ENCODE peak calls at places on chromosomes 11 and 22, in ten cellular contexts. Q is kidney, I is testis, S is adrenal gland, M is kidney epithelial cell, A is sigmoid colon, R is cardiac fibroblast, E is brain microvascular endothelial cell, U is HL-60, P is lower leg skin. D is an unnamed sample.

GRCh38 chr22:22761606-22761962 is 117.2 kb downstream of the GGTLC2 start:
- DNase-seq in Q (no peak), I (no peak), S (no peak), M (no peak), A (no peak), R (no peak), E (no peak), U (no peak), P (no peak), D (no peak)

GRCh38 chr22:25359601-25360261 is 140.3 kb downstream of the CRYBB2 start:
- DNase-seq in Q (peak; percentile 69), I (no peak), S (no peak), M (no peak), A (peak; percentile 50), R (no peak), E (no peak), U (no peak), P (no peak), D (peak; percentile 14)

GRCh38 chr11:45092901-45093760 is 53.3 kb upstream of the PRDM11 start:
- DNase-seq in Q (peak; percentile 38), I (no peak), S (no peak), M (peak; percentile 70), A (no peak), R (peak; percentile 79), E (peak; percentile 85), U (peak; percentile 35), P (peak; percentile 62), D (no peak)

GRCh38 chr11:12715941-12716340 is 41.7 kb downstream of the TEAD1 start:
- DNase-seq in Q (peak; percentile 76), I (no peak), S (no peak), M (no peak), A (no peak), R (no peak), E (no peak), U (no peak), P (no peak), D (no peak)

GRCh38 chr11:132312616-132313210 is 942.3 kb downstream of the NTM start:
- DNase-seq in Q (no peak), I (peak; percentile 37), S (no peak), M (no peak), A (no peak), R (peak; percentile 29), E (peak; percentile 50), U (peak; percentile 7), P (no peak), D (no peak)

GRCh38 chr11:90849278-90849677 is 626.4 kb upstream of the CHORDC1 start:
- DNase-seq in Q (no peak), I (no peak), S (no peak), M (no peak), A (no peak), R (no peak), E (no peak), U (no peak), P (no peak), D (no peak)

GRCh38 chr11:132683602-132684001 is 848.7 kb downstream of the OPCML start:
- DNase-seq in Q (no peak), I (no peak), S (no peak), M (no peak), A (no peak), R (no peak), E (peak; percentile 43), U (no peak), P (no peak), D (no peak)

GRCh38 chr11:64661146-64661545 is 61.9 kb downstream of the NRXN2 start:
- DNase-seq in Q (peak; percentile 72), I (no peak), S (no peak), M (no peak), A (no peak), R (peak; percentile 88), E (peak; percentile 27), U (no peak), P (no peak), D (no peak)

GRCh38 chr11:6556139-6556949 is 47.1 kb downstream of the RRP8 start:
- DNase-seq in Q (no peak), I (no peak), S (no peak), M (no peak), A (no peak), R (no peak), E (no peak), U (no peak), P (no peak), D (no peak)

GRCh38 chr11:69431893-69432738 is 49.3 kb upstream of the LINC01488 start:
- DNase-seq in Q (peak; percentile 38), I (no peak), S (no peak), M (no peak), A (no peak), R (no peak), E (no peak), U (no peak), P (no peak), D (no peak)

GRCh38 chr11:10978189-10978588 is 120.3 kb upstream of the ZBED5 start:
- DNase-seq in Q (no peak), I (no peak), S (no peak), M (no peak), A (no peak), R (no peak), E (no peak), U (no peak), P (no peak), D (no peak)

GRCh38 chr22:37088108-37088605 is 21.4 kb downstream of the TMPRSS6 start:
- DNase-seq in Q (no peak), I (peak; percentile 55), S (no peak), M (no peak), A (no peak), R (no peak), E (peak; percentile 12), U (no peak), P (no peak), D (no peak)

GRCh38 chr11:115613986-115614625 is 109.9 kb upstream of the CADM1 start:
- DNase-seq in Q (no peak), I (no peak), S (no peak), M (peak; percentile 65), A (no peak), R (no peak), E (peak; percentile 53), U (no peak), P (no peak), D (no peak)
- TF ChIP-seq CTCF in Q (no peak), I (no peak), S (no peak), M (peak; percentile 23), A (no peak), R (no peak), E (peak; percentile 47), U (no peak), P (no peak), D (no peak)

DNA sequence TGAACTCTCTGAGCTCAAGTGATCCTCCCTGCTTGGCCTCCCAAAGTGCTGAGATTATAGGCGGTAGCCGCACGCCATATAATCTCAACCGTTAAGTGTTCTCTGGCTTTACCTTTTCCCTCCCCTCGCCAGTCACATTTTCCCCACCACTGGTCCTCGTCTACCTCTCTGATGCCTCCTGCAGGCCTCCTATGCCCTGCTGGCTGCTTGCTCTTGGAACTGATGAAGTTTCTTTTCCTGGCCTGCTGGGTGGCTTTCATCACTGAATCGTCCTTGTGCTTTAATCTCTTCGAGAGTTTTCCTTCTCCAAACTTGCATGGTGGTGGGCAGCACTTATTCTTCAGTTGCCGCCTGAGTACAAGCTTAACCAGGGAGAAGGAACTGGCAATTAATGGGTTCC is 1.4 kb downstream of the C22orf31 start:
- DNase-seq in Q (no peak), I (no peak), S (no peak), M (no peak), A (peak; percentile 33), R (no peak), E (no peak), U (no peak), P (peak; percentile 69), D (no peak)
- TF ChIP-seq CTCF in Q (no peak), I (no peak), S (no peak), M (no peak), A (no peak), R (no peak), E (peak; percentile 19), U (no peak), P (no peak), D (no peak)

GRCh38 chr22:39291501-39291900 is 27.9 kb downstream of the RPL3 start:
- DNase-seq in Q (no peak), I (no peak), S (no peak), M (no peak), A (no peak), R (no peak), E (no peak), U (no peak), P (no peak), D (no peak)
- TF ChIP-seq CTCF in Q (no peak), I (no peak), S (no peak), M (peak; percentile 52), A (no peak), R (no peak), E (peak; percentile 39), U (no peak), P (no peak), D (no peak)

DNA sequence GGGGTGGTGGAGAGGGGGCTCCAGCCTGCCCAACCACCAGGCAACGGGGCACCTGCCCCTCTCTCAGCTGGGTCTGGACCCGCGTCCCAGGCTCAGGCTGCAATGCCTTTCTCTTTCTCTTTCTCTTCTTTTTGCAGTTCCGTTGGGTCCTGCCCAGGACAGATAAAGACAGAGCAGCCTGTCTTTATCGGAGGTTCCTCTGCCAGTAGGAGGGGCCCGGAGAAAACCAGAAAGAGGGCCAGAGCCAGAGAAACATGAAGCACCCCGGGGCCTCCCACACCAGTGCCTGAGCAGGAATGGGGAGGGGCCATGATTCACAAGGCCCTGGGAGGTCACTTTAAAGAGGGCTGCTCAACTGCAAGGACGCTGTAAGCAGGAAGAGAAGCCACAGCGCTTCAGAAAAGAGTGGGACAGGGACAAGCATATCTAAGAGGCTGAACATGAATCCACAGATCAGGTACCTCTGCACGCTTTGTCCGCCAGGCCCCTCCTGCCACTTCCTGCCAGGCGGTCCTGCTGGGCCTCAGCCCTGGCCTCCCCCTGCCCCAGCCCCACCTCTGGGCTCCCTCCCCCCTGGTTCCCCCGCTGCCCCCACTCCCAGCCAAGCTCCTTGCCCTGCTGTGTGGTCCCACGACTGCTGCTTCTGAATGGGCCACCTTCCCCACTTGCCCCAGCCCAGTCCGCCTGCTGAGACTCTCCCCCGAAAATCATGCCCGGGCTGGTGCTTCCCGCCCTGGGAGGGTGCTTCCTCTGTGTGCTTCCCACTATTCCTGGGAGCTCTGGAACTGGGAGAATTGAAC is at the start of gene APOBEC3C:
- DNase-seq in Q (peak; percentile 91), I (peak; percentile 96), S (peak; percentile 92), M (peak; percentile 66), A (peak; percentile 94), R (peak; percentile 92), E (peak; percentile 87), U (peak; percentile 87), P (peak; percentile 94), D (peak; percentile 92)
- TF ChIP-seq CTCF in Q (no peak), I (no peak), S (no peak), M (peak; percentile 13), A (no peak), R (no peak), E (no peak), U (no peak), P (no peak), D (no peak)